ENCODE peak calls at places on chromosome 14, in five cellular contexts. P is Calu3, O is stomach, C is natural killer cell, N is testis. G is an unnamed sample.

GRCh38 chr14:93065272-93065730 is 50.4 kb downstream of the ITPK1 start:
- DNase-seq in P (no peak), O (no peak), C (no peak), N (no peak), G (no peak)

GRCh38 chr14:99131632-99132271 is 140.2 kb downstream of the BCL11B start:
- DNase-seq in P (no peak), O (peak; percentile 10), C (no peak), N (no peak), G (no peak)

GRCh38 chr14:63343878-63344277 is 25.1 kb upstream of the GPHB5 start:
- DNase-seq in P (no peak), O (no peak), C (no peak), N (no peak), G (no peak)

GRCh38 chr14:60981626-60982455 is 796 bp downstream of the SLC38A6 start:
- DNase-seq in P (no peak), O (no peak), C (no peak), N (peak; percentile 16), G (no peak)

GRCh38 chr14:63249112-63249511 is 44.9 kb downstream of the RHOJ start:
- DNase-seq in P (no peak), O (no peak), C (no peak), N (peak; percentile 17), G (no peak)

GRCh38 chr14:70663707-70664179 is 22.0 kb downstream of the TTC9 start:
- DNase-seq in P (no peak), O (no peak), C (no peak), N (no peak), G (no peak)

GRCh38 chr14:54742492-54743350 is 159.9 kb downstream of the GCH1 start:
- DNase-seq in P (no peak), O (no peak), C (no peak), N (no peak), G (no peak)

GRCh38 chr14:52356025-52356424 is 41.9 kb downstream of the PTGER2 start:
- DNase-seq in P (no peak), O (no peak), C (no peak), N (no peak), G (no peak)

GRCh38 chr14:76085358-76085757 is 66.4 kb upstream of the GPATCH2L start:
- DNase-seq in P (no peak), O (no peak), C (no peak), N (no peak), G (no peak)

GRCh38 chr14:95811813-95812212 is 64.8 kb upstream of the TUNAR start:
- DNase-seq in P (no peak), O (no peak), C (no peak), N (no peak), G (no peak)

GRCh38 chr14:104378636-104379225 is 200.8 kb upstream of the C14orf180 start:
- DNase-seq in P (no peak), O (no peak), C (no peak), N (no peak), G (no peak)

GRCh38 chr14:63345826-63346225 is 27.1 kb upstream of the GPHB5 start:
- DNase-seq in P (no peak), O (no peak), C (no peak), N (no peak), G (no peak)

GRCh38 chr14:59187802-59188460 is 536 bp upstream of the DAAM1 start:
- DNase-seq in P (no peak), O (no peak), C (peak; percentile 40), N (peak; percentile 54), G (no peak)

GRCh38 chr14:61963926-61964325 is 201.7 kb downstream of the SNAPC1 start:
- DNase-seq in P (no peak), O (no peak), C (no peak), N (no peak), G (no peak)

GRCh38 chr14:93199031-93199430 is 7.8 kb downstream of the GON7 start:
- DNase-seq in P (no peak), O (no peak), C (no peak), N (no peak), G (no peak)

GRCh38 chr14:56300495-56300894 is 182.3 kb downstream of the PELI2 start:
- DNase-seq in P (no peak), O (no peak), C (no peak), N (no peak), G (no peak)

GRCh38 chr14:74712499-74713394 is at the start of the genes AREL1 and FCF1:
- DNase-seq in P (peak; percentile 80), O (peak; percentile 80), C (peak; percentile 74), N (peak; percentile 94), G (peak; percentile 58)

GRCh38 chr14:63761356-63762117 is 33.7 kb upstream of the SGPP1 start:
- DNase-seq in P (no peak), O (no peak), C (no peak), N (no peak), G (no peak)

GRCh38 chr14:39766397-39767000 is 334.3 kb upstream of the FBXO33 start:
- DNase-seq in P (no peak), O (no peak), C (no peak), N (no peak), G (no peak)

GRCh38 chr14:36944307-36945010 is 227.9 kb downstream of the SLC25A21 start:
- DNase-seq in P (no peak), O (no peak), C (no peak), N (no peak), G (no peak)

GRCh38 chr14:76695263-76695920 is 65.9 kb upstream of the VASH1 start:
- DNase-seq in P (no peak), O (no peak), C (no peak), N (peak; percentile 12), G (no peak)

GRCh38 chr14:52769889-52770288 is 21.5 kb downstream of the GNPNAT1 start:
- DNase-seq in P (no peak), O (no peak), C (no peak), N (no peak), G (no peak)

GRCh38 chr14:78448483-78449094 is 278.4 kb downstream of the NRXN3 start:
- DNase-seq in P (peak; percentile 68), O (peak; percentile 53), C (no peak), N (peak; percentile 74), G (peak; percentile 60)

GRCh38 chr14:94673071-94673470 is 60.9 kb downstream of the SERPINA3 start:
- DNase-seq in P (no peak), O (no peak), C (no peak), N (no peak), G (no peak)

GRCh38 chr14:104865631-104866441 is 768 bp downstream of the CEP170B start:
- DNase-seq in P (peak; percentile 71), O (peak; percentile 78), C (no peak), N (peak; percentile 69), G (no peak)

GRCh38 chr14:81931828-81932227 is 398.2 kb upstream of the SEL1L start:
- DNase-seq in P (no peak), O (no peak), C (no peak), N (no peak), G (no peak)

DNA sequence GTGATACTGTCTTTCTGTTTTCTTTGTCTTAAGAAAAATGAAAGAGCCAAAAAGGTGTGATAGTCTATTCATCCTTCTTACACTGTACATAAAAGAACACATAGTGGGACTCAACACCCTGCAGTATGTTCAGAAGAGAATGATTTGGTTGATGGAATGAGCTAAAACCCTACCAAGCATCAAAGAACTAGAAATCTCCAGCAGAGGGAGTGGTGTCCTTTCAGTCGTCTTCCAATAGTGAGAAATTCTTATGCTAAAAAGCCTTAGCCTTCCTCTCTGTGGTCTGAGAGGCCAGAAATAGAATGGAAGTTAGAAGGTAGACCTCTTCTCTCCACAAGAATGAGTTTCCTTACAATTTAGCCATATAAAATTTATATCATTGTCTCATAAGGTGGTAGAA is 393.4 kb upstream of the SEL1L start:
- DNase-seq in P (no peak), O (no peak), C (no peak), N (no peak), G (no peak)
- TF ChIP-seq CTCF in P (no peak), O (no peak), C (no peak), N (peak; percentile 17), G (peak; percentile 45)

GRCh38 chr14:102822311-102822863 is 45.1 kb downstream of the TRAF3 start:
- DNase-seq in P (no peak), O (no peak), C (no peak), N (no peak), G (no peak)

GRCh38 chr14:102819176-102819628 is 42.0 kb downstream of the TRAF3 start:
- DNase-seq in P (peak; percentile 25), O (peak; percentile 49), C (no peak), N (no peak), G (no peak)

GRCh38 chr14:102819790-102820330 is 42.6 kb downstream of the TRAF3 start:
- DNase-seq in P (no peak), O (no peak), C (no peak), N (no peak), G (no peak)

GRCh38 chr14:102823546-102823945 is 46.3 kb downstream of the TRAF3 start:
- DNase-seq in P (no peak), O (no peak), C (no peak), N (no peak), G (no peak)

DNA sequence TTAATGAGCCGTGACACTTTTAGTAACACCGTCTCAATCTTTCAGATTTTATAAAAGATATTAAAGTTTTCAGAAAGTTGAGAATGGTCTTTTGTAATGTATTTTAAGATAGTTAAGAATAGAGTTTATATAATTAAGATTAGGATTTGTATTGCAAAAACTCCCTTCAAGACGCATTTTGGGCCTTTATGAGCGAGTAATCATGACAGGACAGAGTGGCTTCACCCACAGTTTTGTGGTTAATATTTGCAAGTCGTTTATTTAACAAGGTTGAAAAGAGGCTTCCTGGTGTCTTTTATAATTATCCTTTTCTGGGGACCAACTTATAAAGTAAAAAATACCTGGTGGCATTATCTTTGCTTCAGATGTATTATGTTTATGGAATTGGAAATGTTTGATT is 44.0 kb downstream of the TRAF3 start:
- DNase-seq in P (no peak), O (no peak), C (no peak), N (no peak), G (no peak)
- TF ChIP-seq CTCF in P (no peak), O (no peak), C (no peak), N (no peak), G (no peak)

GRCh38 chr14:102927346-102927877 is 4.9 kb downstream of the AMN start:
- DNase-seq in P (peak; percentile 82), O (peak; percentile 73), C (no peak), N (no peak), G (no peak)
- TF ChIP-seq CTCF in P (no peak), O (no peak), C (no peak), N (no peak), G (no peak)

GRCh38 chr14:23346693-23347405 is 5.8 kb downstream of the SLC22A17 start:
- DNase-seq in P (no peak), O (no peak), C (no peak), N (no peak), G (no peak)

GRCh38 chr14:23347406-23348296 is 5.0 kb downstream of the SLC22A17 start:
- DNase-seq in P (no peak), O (no peak), C (no peak), N (no peak), G (no peak)

GRCh38 chr14:23345987-23346692 is 6.5 kb downstream of the SLC22A17 start:
- DNase-seq in P (no peak), O (no peak), C (no peak), N (no peak), G (no peak)

GRCh38 chr14:23348297-23348655 is 4.4 kb downstream of the SLC22A17 start:
- DNase-seq in P (no peak), O (no peak), C (no peak), N (no peak), G (no peak)

DNA sequence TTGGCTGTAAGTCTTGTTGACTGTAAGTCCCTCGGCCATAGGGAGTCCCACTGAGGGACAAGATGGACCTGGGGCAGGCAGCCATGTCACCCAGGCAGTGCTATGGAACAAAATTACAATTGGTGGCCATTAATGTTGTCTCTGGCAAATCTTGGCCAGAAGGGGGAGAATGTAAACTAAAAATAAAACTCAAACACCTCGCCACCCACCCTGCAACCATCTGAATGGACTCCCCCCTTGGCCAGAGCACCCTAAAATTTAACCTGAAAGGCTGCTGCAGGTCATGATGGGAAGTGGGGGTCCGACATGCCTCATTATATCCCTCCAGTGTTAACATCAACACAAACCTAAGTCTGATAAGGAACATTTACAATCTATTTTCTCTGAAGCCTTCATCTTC is 8.2 kb downstream of the SLC22A17 start:
- DNase-seq in P (no peak), O (no peak), C (no peak), N (no peak), G (no peak)
- TF ChIP-seq CTCF in P (no peak), O (no peak), C (no peak), N (no peak), G (peak; percentile 13)